ENCODE peak calls at places on chromosomes 1 and 21, in ten cellular contexts. X, L, Z, N, E, V, Y, S, C and J are unnamed samples.

GRCh38 chr1:61638296-61638695 is 86.6 kb downstream of the TM2D1 start:
- DNase-seq in S (no peak), L (no peak), N (no peak), V (no peak), Z (no peak), Y (no peak), C (no peak), X (no peak), E (no peak), J (no peak)

GRCh38 chr21:36032647-36033406 is 27.5 kb downstream of the SETD4 start:
- DNase-seq in L (no peak), C (no peak), Z (no peak), N (no peak), S (no peak), E (no peak), Y (no peak), X (no peak), V (no peak), J (no peak)

GRCh38 chr1:65694933-65695332 is 97.8 kb upstream of the PDE4B start:
- DNase-seq in V (no peak), E (no peak), C (no peak), X (no peak), S (no peak), N (no peak), Z (no peak), L (no peak), Y (no peak), J (no peak)

GRCh38 chr1:12035306-12035705 is 16.0 kb downstream of the MIIP start:
- DNase-seq in Y (no peak), S (no peak), L (no peak), X (no peak), C (no peak), N (no peak), V (no peak), Z (no peak), E (no peak), J (no peak)

GRCh38 chr1:54811066-54811465 is 9.9 kb upstream of the TTC22 start:
- DNase-seq in X (no peak), Z (no peak), E (no peak), L (no peak), N (no peak), V (no peak), S (no peak), Y (no peak), C (no peak), J (no peak)

GRCh38 chr1:41504126-41505035 is 19.9 kb upstream of the EDN2 start:
- DNase-seq in L (no peak), E (peak), Y (no peak), Z (no peak), N (no peak), X (no peak), S (no peak), V (no peak), C (no peak), J (peak)

GRCh38 chr1:6223617-6224016 is 12.1 kb downstream of the ICMT start:
- DNase-seq in N (peak), S (no peak), X (no peak), Z (no peak), C (no peak), V (no peak), L (no peak), Y (no peak), E (peak), J (no peak)

GRCh38 chr1:1069061-1069710 is 4.9 kb downstream of the RNF223 start:
- DNase-seq in S (peak), N (peak), Y (no peak), E (peak), V (peak), L (peak), Z (peak), C (peak), X (peak), J (peak)

GRCh38 chr1:206513312-206514111 is 6.2 kb downstream of the RASSF5 start:
- DNase-seq in N (peak), X (no peak), Y (peak), L (no peak), S (no peak), E (peak), C (no peak), Z (peak), V (no peak), J (peak)

GRCh38 chr1:27993241-27993640 is 33.5 kb downstream of the XKR8 start:
- DNase-seq in E (no peak), Y (no peak), X (no peak), V (peak), L (no peak), N (no peak), C (no peak), Z (no peak), S (no peak), J (no peak)

GRCh38 chr21:41396452-41397107 is 29.5 kb upstream of the MX1 start:
- DNase-seq in C (no peak), Z (peak), Y (no peak), E (peak), V (no peak), N (peak), X (no peak), S (no peak), L (no peak), J (no peak)

GRCh38 chr1:184199797-184200170 is 148.3 kb downstream of the TSEN15 start:
- DNase-seq in V (no peak), S (no peak), L (no peak), N (no peak), C (no peak), X (no peak), Y (no peak), Z (no peak), E (no peak), J (no peak)

GRCh38 chr1:68401506-68401905 is 48.2 kb downstream of the RPE65 start:
- DNase-seq in L (no peak), N (no peak), E (no peak), Z (no peak), V (no peak), X (no peak), S (no peak), C (no peak), Y (no peak), J (no peak)

GRCh38 chr1:78624035-78624434 is 3.8 kb downstream of the IFI44L start:
- DNase-seq in E (no peak), L (no peak), Z (no peak), S (no peak), X (no peak), Y (no peak), C (no peak), V (no peak), N (no peak), J (no peak)

GRCh38 chr1:37808369-37809319 is 636 bp upstream of the YRDC start:
- DNase-seq in C (peak), L (peak), X (peak), E (peak), V (no peak), S (peak), Z (peak), N (peak), Y (peak), J (peak)

GRCh38 chr1:225709101-225709500 is 56.2 kb upstream of the ENAH start:
- DNase-seq in Y (no peak), C (no peak), S (no peak), N (no peak), Z (no peak), V (no peak), X (no peak), E (no peak), L (no peak), J (no peak)

GRCh38 chr1:71339238-71339637 is 258.4 kb upstream of the ZRANB2 start:
- DNase-seq in Y (no peak), Z (no peak), E (no peak), L (no peak), X (no peak), N (no peak), C (no peak), V (no peak), S (peak), J (no peak)

GRCh38 chr21:42666918-42667317 is 13.5 kb downstream of the PDE9A start:
- DNase-seq in N (no peak), L (no peak), S (no peak), X (no peak), V (no peak), C (no peak), Z (no peak), Y (no peak), E (no peak), J (no peak)

GRCh38 chr1:40141878-40142535 is 19.2 kb upstream of the RLF start:
- DNase-seq in E (no peak), L (no peak), Z (no peak), S (no peak), N (no peak), X (no peak), V (no peak), Y (no peak), C (no peak), J (no peak)

GRCh38 chr1:225447649-225448048 is 19.8 kb upstream of the LBR start:
- DNase-seq in S (no peak), V (no peak), Z (no peak), L (no peak), Y (peak), N (no peak), C (no peak), X (no peak), E (no peak), J (no peak)

GRCh38 chr1:247241687-247242086 is 14.2 kb upstream of the VN1R5 start:
- DNase-seq in E (no peak), S (no peak), Y (no peak), X (no peak), C (no peak), V (no peak), N (no peak), Z (no peak), L (no peak), J (no peak)

GRCh38 chr1:156260896-156261295 is 13.0 kb upstream of the PAQR6 start:
- DNase-seq in C (no peak), Z (no peak), X (no peak), L (no peak), V (no peak), S (no peak), N (no peak), Y (no peak), E (no peak), J (no peak)

GRCh38 chr1:53949023-53949611 is 3.0 kb downstream of the LRRC42 start:
- DNase-seq in S (peak), V (peak), C (no peak), Y (no peak), X (no peak), N (no peak), L (peak), E (no peak), Z (no peak), J (peak)

GRCh38 chr1:200564319-200564718 is 56.2 kb downstream of the KIF14 start:
- DNase-seq in Z (no peak), S (no peak), C (no peak), X (no peak), L (no peak), V (no peak), E (no peak), N (no peak), Y (no peak), J (no peak)

GRCh38 chr1:5826601-5827000 is 165.6 kb downstream of the NPHP4 start:
- DNase-seq in Z (no peak), V (no peak), Y (no peak), C (no peak), X (no peak), S (no peak), E (no peak), N (no peak), L (no peak), J (no peak)

GRCh38 chr21:19541612-19542011 is 1138.0 kb upstream of the TMPRSS15 start:
- DNase-seq in N (no peak), X (no peak), E (no peak), V (no peak), Y (no peak), C (no peak), S (no peak), Z (no peak), L (no peak), J (no peak)

GRCh38 chr1:21338568-21339401 is 48.5 kb upstream of the ECE1 start:
- DNase-seq in L (no peak), V (no peak), X (no peak), E (peak), Z (peak), N (peak), S (no peak), Y (peak), C (no peak), J (no peak)

GRCh38 chr1:234718509-234719453 is 108.8 kb upstream of the IRF2BP2 start:
- DNase-seq in X (no peak), E (no peak), S (no peak), V (no peak), Y (no peak), L (no peak), C (no peak), N (no peak), Z (no peak), J (no peak)

GRCh38 chr1:88612783-88613182 is 71.3 kb upstream of the PKN2 start:
- DNase-seq in V (no peak), Z (no peak), S (no peak), C (no peak), L (no peak), Y (no peak), X (no peak), E (no peak), N (no peak), J (no peak)

GRCh38 chr1:41073971-41074370 is 52.4 kb upstream of the SLFNL1 start:
- DNase-seq in N (no peak), L (no peak), E (no peak), C (no peak), Z (no peak), S (no peak), X (no peak), Y (no peak), V (no peak), J (no peak)

GRCh38 chr21:45607021-45607921 is 36.3 kb upstream of the PCBP3 start:
- DNase-seq in L (no peak), S (no peak), C (no peak), Z (no peak), X (no peak), V (peak), N (no peak), E (no peak), Y (peak), J (no peak)

GRCh38 chr1:206809504-206810084 is 37.3 kb upstream of the IL10 start:
- DNase-seq in S (peak), X (no peak), C (no peak), N (no peak), L (no peak), Y (no peak), V (peak), Z (no peak), E (no peak), J (peak)

GRCh38 chr1:206419250-206419649 is 51.0 kb upstream of the IKBKE start:
- DNase-seq in S (no peak), Z (no peak), V (no peak), Y (no peak), L (no peak), X (no peak), C (no peak), E (no peak), N (no peak), J (no peak)

GRCh38 chr1:154276797-154277196 is 4.4 kb downstream of the HAX1 start:
- DNase-seq in E (no peak), S (peak), N (no peak), Y (no peak), L (no peak), X (no peak), V (no peak), C (no peak), Z (no peak), J (no peak)

GRCh38 chr1:233540788-233541187 is 73.1 kb upstream of the KCNK1 start:
- DNase-seq in L (no peak), E (no peak), Y (no peak), C (no peak), Z (no peak), N (no peak), V (no peak), X (no peak), S (no peak), J (no peak)

GRCh38 chr1:171785766-171786165 is 4.3 kb downstream of the METTL13 start:
- DNase-seq in S (no peak), Z (no peak), V (no peak), X (no peak), N (no peak), C (no peak), Y (no peak), L (no peak), E (no peak), J (no peak)